ENCODE peak calls at places on chromosomes 6 and 20, in five cellular contexts. W is kidney; R is CD8-positive, alpha-beta T cell; G is mammary epithelial cell; F is Karpas-422. B is an unnamed sample. For H3K4me1, the result is how much of the 10 kb centered on the place peaks cover.

GRCh38 chr6:41200296-41200900 is 551 bp downstream of the TREML2 start:
- DNase-seq in R (peak), W (no peak), F (no peak), G (peak), B (peak)

GRCh38 chr6:133730881-133731280 is 158.0 kb upstream of the TCF21 start:
- DNase-seq in G (peak), F (no peak), W (no peak), R (no peak), B (no peak)

GRCh38 chr6:121436966-121437756 is 1.7 kb downstream of the GJA1 start:
- DNase-seq in G (peak), F (no peak), W (peak), R (no peak), B (no peak)

GRCh38 chr6:25175656-25176055 is 103.5 kb upstream of the CARMIL1 start:
- DNase-seq in R (no peak), F (no peak), W (no peak), G (peak), B (no peak)

GRCh38 chr20:62162765-62163484 is 19.4 kb downstream of the SS18L1 start:
- DNase-seq in W (no peak), G (no peak), F (no peak), R (no peak), B (no peak)

GRCh38 chr6:170080169-170080827 is 210.6 kb downstream of the DLL1 start:
- DNase-seq in W (peak), G (no peak), F (no peak), R (no peak), B (no peak)

GRCh38 chr6:157754351-157754750 is 68.7 kb upstream of the SNX9 start:
- DNase-seq in G (no peak), F (peak), W (no peak), R (no peak), B (no peak)

GRCh38 chr6:21694168-21694567 is 100.6 kb downstream of the SOX4 start:
- DNase-seq in G (no peak), W (no peak), R (no peak), F (no peak), B (no peak)

GRCh38 chr20:11020712-11021111 is 346.9 kb upstream of the JAG1 start:
- DNase-seq in G (no peak), R (no peak), W (no peak), F (no peak), B (no peak)

GRCh38 chr6:35139924-35140524 is 1.1 kb downstream of the TCP11 start:
- DNase-seq in F (peak), G (peak), R (peak), W (no peak), B (peak)

GRCh38 chr6:134288538-134289203 is 29.2 kb downstream of the SGK1 start:
- DNase-seq in F (no peak), W (no peak), G (peak), R (no peak), B (peak)

GRCh38 chr6:167119680-167120556 is 3.0 kb upstream of the CCR6 start:
- DNase-seq in G (no peak), F (no peak), W (no peak), R (peak), B (peak)

GRCh38 chr6:132270745-132271414 is 130.4 kb downstream of the MOXD1 start:
- DNase-seq in W (no peak), G (no peak), F (no peak), R (no peak), B (no peak)

GRCh38 chr20:3932277-3933073 is 43.3 kb downstream of the PANK2 start:
- DNase-seq in G (no peak), F (no peak), R (no peak), W (no peak), B (no peak)
- H3K4me3 ChIP-seq in G (no peak), F (no peak), R (peak), W (peak), B (peak)

GRCh38 chr6:150491131-150491795 is 108.4 kb upstream of the PLEKHG1 start:
- DNase-seq in G (peak), F (no peak), W (no peak), R (no peak), B (no peak)

GRCh38 chr6:150492507-150492906 is 107.2 kb upstream of the PLEKHG1 start:
- DNase-seq in G (peak), W (no peak), F (peak), R (no peak), B (no peak)

GRCh38 chr6:150494236-150494635 is 105.4 kb upstream of the PLEKHG1 start:
- DNase-seq in R (no peak), W (no peak), G (no peak), F (no peak), B (no peak)

GRCh38 chr6:150491796-150492142 is 107.9 kb upstream of the PLEKHG1 start:
- DNase-seq in G (no peak), F (no peak), W (no peak), R (no peak), B (no peak)

DNA sequence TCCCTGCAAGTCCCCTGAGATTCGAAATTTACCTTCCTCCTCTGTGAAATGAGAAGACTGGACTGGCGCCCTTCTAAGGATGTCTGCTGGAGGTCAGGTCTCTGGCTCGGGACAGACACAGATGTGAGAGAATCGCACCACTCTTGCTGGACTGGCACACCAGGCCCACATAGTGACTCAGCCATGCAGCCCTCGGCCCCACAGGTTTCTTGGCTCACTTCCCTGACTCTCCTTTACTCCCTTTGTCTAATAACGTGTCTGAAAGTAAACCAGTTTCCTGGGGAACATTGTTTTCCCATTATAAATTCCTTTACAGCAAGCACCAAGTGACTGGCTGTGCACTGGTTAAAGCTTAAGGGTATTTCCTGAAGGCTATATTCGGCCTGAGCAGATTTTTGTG is 106.7 kb upstream of the PLEKHG1 start:
- DNase-seq in G (peak), R (no peak), W (no peak), F (no peak), B (no peak)
- H3K4me1 ChIP-seq in G (under half), R (under half), W (under half), F (under half), B (under half)

GRCh38 chr6:109442393-109442924 is 1.9 kb downstream of the SMPD2 start:
- DNase-seq in W (no peak), G (no peak), R (no peak), F (no peak), B (no peak)
- H3K27ac ChIP-seq in W (no peak), G (no peak), R (no peak), F (no peak), B (peak)

GRCh38 chr20:52971498-52972189 is 514 bp upstream of the TSHZ2 start:
- DNase-seq in F (no peak), G (no peak), W (no peak), R (no peak), B (no peak)

GRCh38 chr20:52975024-52975732 is 3.0 kb downstream of the TSHZ2 start:
- DNase-seq in W (no peak), G (peak), F (no peak), R (no peak), B (peak)

GRCh38 chr20:52974155-52974554 is 2.0 kb downstream of the TSHZ2 start:
- DNase-seq in W (no peak), G (peak), F (no peak), R (no peak), B (peak)

GRCh38 chr20:52972190-52972937 is at the start of gene TSHZ2:
- DNase-seq in F (no peak), G (peak), W (peak), R (peak), B (peak)

DNA sequence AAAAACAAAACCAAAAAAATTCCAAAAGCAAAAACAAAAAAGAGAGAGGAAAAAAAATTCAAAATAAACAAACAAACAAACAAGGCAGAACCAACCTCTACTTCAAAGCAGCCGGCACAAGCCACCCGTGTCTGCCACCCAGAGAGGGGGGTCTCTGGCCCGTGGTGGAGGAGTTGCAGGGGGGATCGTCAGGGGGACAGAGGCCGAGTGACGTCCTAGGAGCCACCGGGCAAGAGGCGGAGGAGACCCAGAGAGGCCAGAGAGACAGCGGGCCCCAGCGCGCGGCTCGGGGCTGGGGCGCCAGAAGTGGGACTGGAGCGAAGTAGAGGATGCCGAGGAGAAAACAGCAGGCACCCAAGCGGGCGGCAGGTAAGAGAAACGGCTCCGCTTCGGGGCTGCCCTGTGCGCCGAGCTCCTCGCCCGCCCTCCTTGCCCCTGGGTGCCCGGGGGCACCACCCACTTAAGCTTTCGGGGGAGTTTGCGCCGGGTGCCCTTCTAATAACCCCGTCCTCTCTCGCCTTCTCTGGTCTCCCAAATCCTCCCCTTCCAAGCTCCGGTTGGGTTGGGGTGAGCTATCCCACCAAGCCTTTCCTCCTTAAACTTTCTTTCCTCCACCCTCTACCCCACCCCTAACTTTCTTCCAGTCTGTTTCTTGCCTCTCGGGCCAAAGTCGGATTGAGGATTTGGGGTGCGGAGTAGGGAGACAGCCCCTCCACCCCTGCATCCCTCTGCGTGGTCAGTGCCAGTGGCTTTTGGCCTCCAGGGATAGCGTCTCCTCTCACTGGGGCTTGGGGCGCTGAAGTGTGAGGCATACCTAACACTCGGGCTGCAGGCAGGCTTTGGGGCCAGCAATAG is 1.0 kb downstream of the TSHZ2 start:
- DNase-seq in W (peak), G (peak), R (peak), F (no peak), B (no peak)
- H3K4me3 ChIP-seq in W (peak), G (peak), R (peak), F (no peak), B (peak)

GRCh38 chr20:8155229-8155628 is 23.2 kb downstream of the PLCB1 start:
- DNase-seq in R (no peak), G (no peak), W (no peak), F (no peak), B (no peak)
- H3K4me1 ChIP-seq in R (half or more), G (under half), W (under half), F (under half), B (under half)

GRCh38 chr6:144149894-144150672 is at the start of gene STX11:
- DNase-seq in R (peak), G (peak), W (peak), F (peak), B (peak)

GRCh38 chr6:144149558-144149893 is 791 bp upstream of the STX11 start:
- DNase-seq in W (no peak), F (no peak), G (no peak), R (no peak), B (no peak)

GRCh38 chr6:144151010-144151727 is 852 bp downstream of the STX11 start:
- DNase-seq in W (no peak), G (peak), R (peak), F (no peak), B (peak)

GRCh38 chr6:144148891-144149290 is 1.4 kb upstream of the STX11 start:
- DNase-seq in R (no peak), W (no peak), F (no peak), G (no peak), B (no peak)

DNA sequence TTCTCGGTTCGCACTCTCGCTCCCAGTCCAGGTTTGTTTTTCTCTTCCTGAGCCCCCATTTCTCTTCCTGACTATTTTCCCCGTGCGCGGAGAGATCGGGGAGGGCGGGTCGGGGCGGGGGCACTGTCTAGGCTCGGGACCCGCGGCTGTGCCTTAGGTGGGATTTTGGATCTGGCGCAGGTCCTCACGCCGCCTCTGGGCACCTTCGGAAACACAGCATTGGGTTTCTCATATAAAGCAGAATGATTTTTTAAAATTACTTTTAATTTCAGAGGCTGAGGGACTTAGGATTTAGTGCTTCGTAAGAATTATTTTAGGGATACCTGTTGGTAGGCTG is 324 bp downstream of the STX11 start:
- DNase-seq in W (no peak), R (peak), F (peak), G (peak), B (no peak)
- H3K27ac ChIP-seq in W (no peak), R (peak), F (no peak), G (no peak), B (peak)

GRCh38 chr6:114934079-114934478 is 591.3 kb upstream of the HS3ST5 start:
- DNase-seq in R (no peak), F (no peak), W (no peak), G (no peak), B (no peak)
- H3K4me3 ChIP-seq in R (no peak), F (no peak), W (no peak), G (no peak), B (no peak)

GRCh38 chr20:17615645-17616479 is 46.0 kb downstream of the DSTN start:
- DNase-seq in R (no peak), G (no peak), W (peak), F (no peak), B (no peak)
- H3K4me1 ChIP-seq in R (under half), G (under half), W (under half), F (under half), B (under half)

B was measured in CD4-positive, CD25-positive, alpha-beta regulatory T cell.